ENCODE peak calls at places on chromosomes 5 and 9, in ten cellular contexts. N, H, O, S, M, Y, A, P, W and F are unnamed samples.

GRCh38 chr9:88011005-88011766 is 36.9 kb upstream of the CDK20 start:
- DNase-seq in A (no peak), W (no peak), Y (no peak), N (no peak), S (no peak), M (no peak), P (no peak), O (no peak), H (no peak), F (no peak)

GRCh38 chr5:35158627-35159369 is 71.5 kb downstream of the PRLR start:
- DNase-seq in Y (no peak), S (no peak), O (no peak), P (no peak), N (no peak), M (no peak), W (no peak), A (no peak), H (no peak), F (no peak)

GRCh38 chr9:100096378-100096916 is 2.4 kb downstream of the ERP44 start:
- DNase-seq in O (no peak), Y (no peak), A (no peak), P (no peak), N (no peak), W (no peak), S (no peak), H (no peak), M (no peak), F (no peak)

GRCh38 chr5:2727620-2728019 is 23.9 kb downstream of the IRX2 start:
- DNase-seq in N (no peak), M (no peak), A (no peak), Y (no peak), P (no peak), S (no peak), H (no peak), O (no peak), W (no peak), F (no peak)

GRCh38 chr5:1381370-1382247 is 36.7 kb upstream of the CLPTM1L start:
- DNase-seq in Y (no peak), O (no peak), W (no peak), H (no peak), N (no peak), M (peak; percentile 33), S (no peak), A (no peak), P (no peak), F (no peak)

GRCh38 chr5:66849803-66850202 is 253.6 kb downstream of the MAST4 start:
- DNase-seq in S (no peak), A (no peak), M (no peak), N (no peak), Y (no peak), O (no peak), H (peak; percentile 60), P (no peak), W (no peak), F (no peak)

GRCh38 chr9:110048976-110049698 is 158.8 kb downstream of the C9orf152 start:
- DNase-seq in W (no peak), O (peak; percentile 70), M (peak; percentile 56), Y (peak; percentile 24), A (peak; percentile 73), S (peak; percentile 66), N (no peak), H (no peak), P (no peak), F (no peak)

GRCh38 chr5:167642779-167643517 is 648.5 kb upstream of the WWC1 start:
- DNase-seq in M (no peak), H (peak; percentile 93), A (no peak), W (no peak), N (no peak), Y (no peak), S (no peak), O (no peak), P (no peak), F (no peak)

GRCh38 chr9:116767219-116767618 is 80.1 kb downstream of the TRIM32 start:
- DNase-seq in Y (no peak), W (no peak), N (no peak), A (no peak), H (no peak), P (no peak), S (no peak), O (no peak), M (no peak), F (no peak)

GRCh38 chr5:179805529-179806249 is 977 bp downstream of the MGAT4B start:
- DNase-seq in A (peak; percentile 75), H (no peak), S (no peak), N (no peak), M (peak; percentile 84), P (no peak), Y (peak; percentile 76), W (peak; percentile 58), O (peak; percentile 68), F (no peak)

GRCh38 chr9:136711751-136712689 is at the start of gene DIPK1B:
- DNase-seq in M (peak; percentile 70), S (no peak), N (no peak), O (no peak), Y (no peak), H (no peak), W (no peak), A (no peak), P (no peak), F (no peak)

GRCh38 chr9:13568446-13568845 is 289.0 kb upstream of the MPDZ start:
- DNase-seq in H (no peak), N (no peak), P (no peak), W (no peak), Y (no peak), A (no peak), O (no peak), M (peak; percentile 66), S (peak; percentile 55), F (no peak)
- H3K4me3 ChIP-seq in H (peak overlapping the region; percentile 19), N (no peak overlapping the region), P (peak overlapping the region; percentile 41), W (no peak overlapping the region), Y (no peak overlapping the region), A (peak overlapping the region; percentile 41), O (peak overlapping the region; percentile 24), M (peak overlapping the region; percentile 37), S (no peak overlapping the region), F (peak overlapping the region; percentile 40)

GRCh38 chr9:120998111-120998510 is 52.0 kb downstream of the C5 start:
- DNase-seq in W (no peak), S (no peak), O (no peak), H (no peak), N (no peak), M (no peak), Y (no peak), A (no peak), P (no peak), F (no peak)

GRCh38 chr9:120997502-120997901 is 52.6 kb downstream of the C5 start:
- DNase-seq in H (no peak), M (no peak), W (no peak), P (no peak), S (no peak), O (no peak), N (no peak), Y (no peak), A (no peak), F (no peak)

GRCh38 chr9:120996409-120996808 is 53.7 kb downstream of the C5 start:
- DNase-seq in H (no peak), A (no peak), M (no peak), O (no peak), S (no peak), W (no peak), N (no peak), Y (no peak), P (no peak), F (no peak)

DNA sequence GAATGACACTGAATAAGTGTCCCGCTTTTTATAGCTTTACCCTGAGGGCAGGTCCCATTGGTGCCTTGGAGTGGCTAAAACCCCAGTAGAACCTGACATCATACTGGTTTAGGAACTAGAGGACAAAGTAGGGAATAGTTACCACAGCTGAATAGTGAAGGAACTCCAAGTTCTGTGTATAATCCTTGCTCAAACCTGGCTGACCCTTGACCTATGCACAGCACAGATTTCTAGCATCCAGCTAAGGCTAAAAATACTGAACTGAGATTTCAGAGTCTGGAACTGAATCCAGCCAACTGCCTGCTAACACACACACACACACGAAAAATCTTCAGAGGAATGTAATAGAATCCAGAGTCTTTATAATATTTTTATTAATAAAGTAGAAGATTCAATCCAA is 50.8 kb downstream of the C5 start:
- DNase-seq in N (no peak), A (no peak), W (no peak), S (no peak), H (no peak), P (no peak), O (no peak), Y (no peak), M (no peak), F (no peak)
- H3K4me3 ChIP-seq in N (no peak overlapping the region), A (no peak overlapping the region), W (no peak overlapping the region), S (no peak overlapping the region), H (no peak overlapping the region), P (no peak overlapping the region), O (no peak overlapping the region), Y (no peak overlapping the region), M (no peak overlapping the region), F (no peak overlapping the region)

GRCh38 chr9:33677961-33678360 is 117.4 kb upstream of the PRSS3 start:
- DNase-seq in O (no peak), W (no peak), N (no peak), M (no peak), Y (no peak), P (no peak), A (no peak), H (no peak), S (no peak), F (no peak)

GRCh38 chr9:33676746-33677505 is 118.4 kb upstream of the PRSS3 start:
- DNase-seq in H (no peak), P (peak; percentile 25), S (peak; percentile 67), W (no peak), N (peak; percentile 6), A (peak; percentile 65), Y (no peak), M (peak; percentile 67), O (no peak), F (no peak)

GRCh38 chr9:33682551-33682950 is 112.8 kb upstream of the PRSS3 start:
- DNase-seq in M (no peak), H (no peak), A (no peak), O (no peak), W (no peak), Y (no peak), P (no peak), S (no peak), N (no peak), F (no peak)

GRCh38 chr9:33677506-33677809 is 117.9 kb upstream of the PRSS3 start:
- DNase-seq in A (no peak), H (no peak), M (no peak), N (no peak), P (no peak), Y (no peak), O (no peak), S (no peak), W (no peak), F (no peak)
- H3K4me3 ChIP-seq in A (peak overlapping the region; percentile 50), H (peak overlapping the region; percentile 50), M (peak overlapping the region; percentile 90), N (peak overlapping the region; percentile 19), P (peak overlapping the region; percentile 73), Y (no peak overlapping the region), O (peak overlapping the region; percentile 65), S (peak overlapping the region; percentile 57), W (peak overlapping the region; percentile 37), F (peak overlapping the region; percentile 64)

GRCh38 chr9:4084440-4084818 is 215.4 kb downstream of the GLIS3 start:
- DNase-seq in H (no peak), W (peak; percentile 42), Y (no peak), A (no peak), N (no peak), M (peak; percentile 78), P (no peak), O (no peak), S (no peak), F (no peak)
- H3K4me3 ChIP-seq in H (no peak overlapping the region), W (no peak overlapping the region), Y (no peak overlapping the region), A (no peak overlapping the region), N (no peak overlapping the region), M (peak overlapping the region; percentile 16), P (peak overlapping the region; percentile 18), O (no peak overlapping the region), S (no peak overlapping the region), F (no peak overlapping the region)